ENCODE peak calls at places on chromosomes 4 and X, in eight cellular contexts. One of them, this sample, is unnamed.

GRCh38 chrX:39052751-39053150 is 251.5 kb downstream of the MID1IP1 start:
- DNase-seq in activated CD8-positive, alpha-beta T cell treated with anti-CD3 and anti-CD28 coated beads for 36 hours: no peak
- DNase-seq in left lung: no peak
- DNase-seq in GM20000: no peak
- DNase-seq in fibroblast of lung: no peak
- DNase-seq in endodermal cell: no peak
- DNase-seq in kidney epithelial cell: no peak
- DNase-seq in AG10803: no peak
- DNase-seq in this sample: no peak

GRCh38 chr4:143389543-143390195 is 53.0 kb downstream of the GAB1 start:
- DNase-seq in activated CD8-positive, alpha-beta T cell treated with anti-CD3 and anti-CD28 coated beads for 36 hours: no peak
- DNase-seq in left lung: no peak
- DNase-seq in endodermal cell: no peak
- DNase-seq in kidney epithelial cell: no peak
- DNase-seq in GM20000: no peak
- DNase-seq in AG10803: peak; percentile 65
- DNase-seq in fibroblast of lung: peak; percentile 57
- DNase-seq in this sample: peak; percentile 53

GRCh38 chr4:102299708-102300107 is 45.6 kb downstream of the SLC39A8 start:
- DNase-seq in endodermal cell: peak; percentile 85
- DNase-seq in kidney epithelial cell: peak; percentile 9
- DNase-seq in activated CD8-positive, alpha-beta T cell treated with anti-CD3 and anti-CD28 coated beads for 36 hours: peak; percentile 42
- DNase-seq in AG10803: peak; percentile 61
- DNase-seq in fibroblast of lung: peak; percentile 64
- DNase-seq in left lung: peak; percentile 57
- DNase-seq in GM20000: peak; percentile 48
- DNase-seq in this sample: peak; percentile 20

GRCh38 chr4:56990109-56990508 is 11.4 kb downstream of the POLR2B start:
- DNase-seq in left lung: no peak
- DNase-seq in endodermal cell: no peak
- DNase-seq in GM20000: no peak
- DNase-seq in kidney epithelial cell: no peak
- DNase-seq in activated CD8-positive, alpha-beta T cell treated with anti-CD3 and anti-CD28 coated beads for 36 hours: no peak
- DNase-seq in fibroblast of lung: peak; percentile 68
- DNase-seq in AG10803: peak; percentile 14
- DNase-seq in this sample: no peak

GRCh38 chrX:96987228-96987627 is 103.5 kb downstream of the RPA4 start:
- DNase-seq in GM20000: no peak
- DNase-seq in endodermal cell: no peak
- DNase-seq in fibroblast of lung: peak; percentile 35
- DNase-seq in left lung: no peak
- DNase-seq in kidney epithelial cell: no peak
- DNase-seq in AG10803: peak; percentile 1
- DNase-seq in activated CD8-positive, alpha-beta T cell treated with anti-CD3 and anti-CD28 coated beads for 36 hours: no peak
- DNase-seq in this sample: peak; percentile 34

GRCh38 chr4:148539387-148539786 is 97.2 kb upstream of the NR3C2 start:
- DNase-seq in left lung: no peak
- DNase-seq in activated CD8-positive, alpha-beta T cell treated with anti-CD3 and anti-CD28 coated beads for 36 hours: no peak
- DNase-seq in endodermal cell: peak; percentile 61
- DNase-seq in kidney epithelial cell: no peak
- DNase-seq in fibroblast of lung: no peak
- DNase-seq in GM20000: no peak
- DNase-seq in AG10803: no peak
- DNase-seq in this sample: no peak

GRCh38 chr4:105369988-105370387 is 103.9 kb downstream of the PPA2 start:
- DNase-seq in AG10803: peak; percentile 9
- DNase-seq in GM20000: no peak
- DNase-seq in endodermal cell: no peak
- DNase-seq in kidney epithelial cell: no peak
- DNase-seq in activated CD8-positive, alpha-beta T cell treated with anti-CD3 and anti-CD28 coated beads for 36 hours: no peak
- DNase-seq in fibroblast of lung: peak; percentile 25
- DNase-seq in left lung: no peak
- DNase-seq in this sample: no peak

GRCh38 chr4:145736241-145736831 is 56.4 kb downstream of the C4orf51 start:
- DNase-seq in kidney epithelial cell: no peak
- DNase-seq in fibroblast of lung: peak; percentile 65
- DNase-seq in GM20000: no peak
- DNase-seq in left lung: peak; percentile 73
- DNase-seq in activated CD8-positive, alpha-beta T cell treated with anti-CD3 and anti-CD28 coated beads for 36 hours: no peak
- DNase-seq in endodermal cell: peak; percentile 72
- DNase-seq in AG10803: peak; percentile 76
- DNase-seq in this sample: no peak

GRCh38 chr4:123599920-123600394 is 203.4 kb downstream of the SPRY1 start:
- DNase-seq in fibroblast of lung: peak; percentile 62
- DNase-seq in activated CD8-positive, alpha-beta T cell treated with anti-CD3 and anti-CD28 coated beads for 36 hours: peak; percentile 82
- DNase-seq in kidney epithelial cell: no peak
- DNase-seq in AG10803: peak; percentile 67
- DNase-seq in GM20000: peak; percentile 63
- DNase-seq in endodermal cell: peak; percentile 82
- DNase-seq in left lung: peak; percentile 82
- DNase-seq in this sample: no peak

GRCh38 chr4:26441110-26441509 is 49.2 kb downstream of the CCKAR start:
- DNase-seq in fibroblast of lung: peak; percentile 64
- DNase-seq in AG10803: peak; percentile 59
- DNase-seq in activated CD8-positive, alpha-beta T cell treated with anti-CD3 and anti-CD28 coated beads for 36 hours: no peak
- DNase-seq in endodermal cell: no peak
- DNase-seq in GM20000: no peak
- DNase-seq in left lung: no peak
- DNase-seq in kidney epithelial cell: peak; percentile 5
- DNase-seq in this sample: no peak

GRCh38 chrX:40392599-40392998 is 188.2 kb upstream of the ATP6AP2 start:
- DNase-seq in activated CD8-positive, alpha-beta T cell treated with anti-CD3 and anti-CD28 coated beads for 36 hours: no peak
- DNase-seq in kidney epithelial cell: no peak
- DNase-seq in GM20000: no peak
- DNase-seq in endodermal cell: peak; percentile 63
- DNase-seq in AG10803: no peak
- DNase-seq in fibroblast of lung: no peak
- DNase-seq in left lung: no peak
- DNase-seq in this sample: no peak

GRCh38 chrX:70970482-70970999 is 39.6 kb upstream of the SLC7A3 start:
- DNase-seq in kidney epithelial cell: no peak
- DNase-seq in GM20000: peak; percentile 12
- DNase-seq in AG10803: peak; percentile 12
- DNase-seq in left lung: no peak
- DNase-seq in activated CD8-positive, alpha-beta T cell treated with anti-CD3 and anti-CD28 coated beads for 36 hours: no peak
- DNase-seq in endodermal cell: no peak
- DNase-seq in fibroblast of lung: peak; percentile 4
- DNase-seq in this sample: peak; percentile 5

GRCh38 chrX:150863191-150863590 is 35.3 kb downstream of the CD99L2 start:
- DNase-seq in activated CD8-positive, alpha-beta T cell treated with anti-CD3 and anti-CD28 coated beads for 36 hours: no peak
- DNase-seq in GM20000: no peak
- DNase-seq in AG10803: no peak
- DNase-seq in fibroblast of lung: no peak
- DNase-seq in endodermal cell: no peak
- DNase-seq in kidney epithelial cell: no peak
- DNase-seq in left lung: no peak
- DNase-seq in this sample: no peak

GRCh38 chr4:143360838-143361237 is 24.2 kb downstream of the GAB1 start:
- DNase-seq in GM20000: no peak
- DNase-seq in activated CD8-positive, alpha-beta T cell treated with anti-CD3 and anti-CD28 coated beads for 36 hours: no peak
- DNase-seq in AG10803: peak; percentile 69
- DNase-seq in left lung: no peak
- DNase-seq in fibroblast of lung: peak; percentile 70
- DNase-seq in kidney epithelial cell: no peak
- DNase-seq in endodermal cell: no peak
- DNase-seq in this sample: no peak

GRCh38 chr4:76977731-76978350 is 28.3 kb downstream of the SEPTIN11 start:
- DNase-seq in left lung: no peak
- DNase-seq in activated CD8-positive, alpha-beta T cell treated with anti-CD3 and anti-CD28 coated beads for 36 hours: no peak
- DNase-seq in GM20000: no peak
- DNase-seq in fibroblast of lung: peak; percentile 91
- DNase-seq in endodermal cell: no peak
- DNase-seq in AG10803: peak; percentile 85
- DNase-seq in kidney epithelial cell: no peak
- DNase-seq in this sample: peak; percentile 75

GRCh38 chr4:62899607-62900364 is 1509.5 kb downstream of the TECRL start:
- DNase-seq in activated CD8-positive, alpha-beta T cell treated with anti-CD3 and anti-CD28 coated beads for 36 hours: no peak
- DNase-seq in AG10803: no peak
- DNase-seq in left lung: no peak
- DNase-seq in GM20000: no peak
- DNase-seq in kidney epithelial cell: no peak
- DNase-seq in endodermal cell: no peak
- DNase-seq in fibroblast of lung: peak; percentile 45
- DNase-seq in this sample: no peak
- TF ChIP-seq CTCF in activated CD8-positive, alpha-beta T cell treated with anti-CD3 and anti-CD28 coated beads for 36 hours: no peak
- TF ChIP-seq CTCF in AG10803: no peak
- TF ChIP-seq CTCF in left lung: no peak
- TF ChIP-seq CTCF in GM20000: no peak
- TF ChIP-seq CTCF in kidney epithelial cell: no peak
- TF ChIP-seq CTCF in endodermal cell: no peak
- TF ChIP-seq CTCF in fibroblast of lung: no peak
- TF ChIP-seq CTCF in this sample: no peak

DNA sequence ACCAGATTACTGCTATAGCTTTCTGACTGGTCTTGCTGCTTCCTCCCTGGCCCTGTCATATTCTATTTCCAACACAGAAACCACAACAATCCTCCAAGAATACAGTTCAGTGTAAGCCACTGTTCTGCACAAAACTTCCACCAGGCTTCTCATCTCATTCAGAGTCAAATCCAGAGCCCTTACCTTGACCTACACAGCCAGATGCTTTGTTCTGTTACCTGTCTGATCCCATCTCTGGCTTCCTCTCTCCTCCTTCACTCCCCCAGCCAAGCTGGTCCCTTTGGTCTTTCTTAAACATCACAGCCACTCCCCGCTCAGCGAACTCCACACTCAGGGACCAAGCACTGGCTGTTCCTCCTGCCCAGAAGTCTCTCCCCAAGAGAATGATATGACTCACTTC is 84.8 kb upstream of the BMP2K start:
- DNase-seq in left lung: no peak
- DNase-seq in fibroblast of lung: no peak
- DNase-seq in activated CD8-positive, alpha-beta T cell treated with anti-CD3 and anti-CD28 coated beads for 36 hours: no peak
- DNase-seq in kidney epithelial cell: no peak
- DNase-seq in endodermal cell: no peak
- DNase-seq in GM20000: no peak
- DNase-seq in AG10803: peak; percentile 27
- DNase-seq in this sample: no peak
- TF ChIP-seq CTCF in left lung: no peak
- TF ChIP-seq CTCF in fibroblast of lung: no peak
- TF ChIP-seq CTCF in activated CD8-positive, alpha-beta T cell treated with anti-CD3 and anti-CD28 coated beads for 36 hours: no peak
- TF ChIP-seq CTCF in kidney epithelial cell: no peak
- TF ChIP-seq CTCF in endodermal cell: no peak
- TF ChIP-seq CTCF in GM20000: no peak
- TF ChIP-seq CTCF in AG10803: peak; percentile 31
- TF ChIP-seq CTCF in this sample: no peak

DNA sequence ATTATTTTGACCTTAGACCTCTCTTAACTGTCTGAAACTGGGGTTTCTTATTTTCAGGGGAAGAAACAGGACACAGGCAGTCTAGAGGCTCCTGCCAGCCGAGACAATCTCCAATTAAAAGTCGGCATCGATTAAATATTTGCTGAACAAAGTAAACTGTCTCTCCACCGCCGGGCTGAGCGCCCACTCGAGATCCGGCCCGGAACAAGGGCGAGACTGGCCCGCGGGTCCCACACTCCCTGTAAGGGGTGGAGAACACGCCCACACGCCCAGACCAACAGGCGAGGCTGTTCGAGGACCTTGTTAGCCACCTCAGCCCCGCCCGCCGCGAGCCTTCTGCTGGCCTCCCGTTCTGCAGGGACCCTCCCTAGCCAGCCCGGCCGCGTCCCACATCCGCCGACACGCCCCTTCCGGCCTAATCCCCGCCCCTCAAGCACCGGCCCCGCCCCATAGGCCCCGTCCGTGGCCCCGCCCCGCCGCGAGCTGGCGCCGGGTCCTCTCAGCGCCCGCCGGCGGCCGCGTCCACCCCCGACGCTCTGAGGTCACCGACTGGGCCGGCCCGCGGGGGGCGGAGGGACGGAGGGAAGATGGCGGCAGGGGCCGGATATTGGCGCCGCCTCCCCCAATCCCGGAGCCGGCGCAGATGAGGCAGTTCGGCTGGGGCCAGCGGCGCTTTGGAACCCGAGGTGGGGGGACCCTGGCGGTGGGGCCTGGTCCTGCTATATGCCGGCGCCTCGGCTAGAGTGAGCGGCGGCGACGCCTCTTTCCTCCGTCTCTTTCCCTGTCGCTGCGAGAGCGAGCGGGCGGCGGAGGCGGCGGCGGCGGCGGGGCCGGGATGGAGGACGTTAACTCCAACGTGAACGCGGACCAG is at the start of gene SLAIN2:
- DNase-seq in kidney epithelial cell: peak; percentile 89
- DNase-seq in endodermal cell: peak; percentile 100
- DNase-seq in AG10803: peak; percentile 98
- DNase-seq in GM20000: peak; percentile 99
- DNase-seq in fibroblast of lung: peak; percentile 98
- DNase-seq in activated CD8-positive, alpha-beta T cell treated with anti-CD3 and anti-CD28 coated beads for 36 hours: peak; percentile 98
- DNase-seq in left lung: peak; percentile 100
- DNase-seq in this sample: peak; percentile 97
- TF ChIP-seq CTCF in kidney epithelial cell: peak; percentile 39
- TF ChIP-seq CTCF in endodermal cell: peak; percentile 73
- TF ChIP-seq CTCF in AG10803: peak; percentile 35
- TF ChIP-seq CTCF in GM20000: no peak
- TF ChIP-seq CTCF in fibroblast of lung: peak; percentile 23
- TF ChIP-seq CTCF in activated CD8-positive, alpha-beta T cell treated with anti-CD3 and anti-CD28 coated beads for 36 hours: no peak
- TF ChIP-seq CTCF in left lung: peak; percentile 25
- TF ChIP-seq CTCF in this sample: peak; percentile 72

GRCh38 chr4:88527787-88528186 is 4.2 kb upstream of the PYURF start:
- DNase-seq in GM20000: peak; percentile 21
- DNase-seq in endodermal cell: no peak
- DNase-seq in kidney epithelial cell: no peak
- DNase-seq in left lung: no peak
- DNase-seq in activated CD8-positive, alpha-beta T cell treated with anti-CD3 and anti-CD28 coated beads for 36 hours: no peak
- DNase-seq in AG10803: no peak
- DNase-seq in fibroblast of lung: no peak
- DNase-seq in this sample: no peak
- TF ChIP-seq CTCF in GM20000: no peak
- TF ChIP-seq CTCF in endodermal cell: no peak
- TF ChIP-seq CTCF in kidney epithelial cell: no peak
- TF ChIP-seq CTCF in left lung: no peak
- TF ChIP-seq CTCF in activated CD8-positive, alpha-beta T cell treated with anti-CD3 and anti-CD28 coated beads for 36 hours: no peak
- TF ChIP-seq CTCF in AG10803: no peak
- TF ChIP-seq CTCF in fibroblast of lung: no peak
- TF ChIP-seq CTCF in this sample: no peak

GRCh38 chrX:7927259-7928167 is at the start of gene PNPLA4:
- DNase-seq in GM20000: peak; percentile 76
- DNase-seq in left lung: peak; percentile 93
- DNase-seq in kidney epithelial cell: peak; percentile 39
- DNase-seq in AG10803: peak; percentile 58
- DNase-seq in fibroblast of lung: peak; percentile 76
- DNase-seq in activated CD8-positive, alpha-beta T cell treated with anti-CD3 and anti-CD28 coated beads for 36 hours: peak; percentile 85
- DNase-seq in endodermal cell: peak; percentile 92
- DNase-seq in this sample: peak; percentile 42
- TF ChIP-seq CTCF in GM20000: no peak
- TF ChIP-seq CTCF in left lung: no peak
- TF ChIP-seq CTCF in kidney epithelial cell: no peak
- TF ChIP-seq CTCF in AG10803: peak; percentile 39
- TF ChIP-seq CTCF in fibroblast of lung: peak; percentile 5
- TF ChIP-seq CTCF in activated CD8-positive, alpha-beta T cell treated with anti-CD3 and anti-CD28 coated beads for 36 hours: no peak
- TF ChIP-seq CTCF in endodermal cell: peak; percentile 48
- TF ChIP-seq CTCF in this sample: no peak

DNA sequence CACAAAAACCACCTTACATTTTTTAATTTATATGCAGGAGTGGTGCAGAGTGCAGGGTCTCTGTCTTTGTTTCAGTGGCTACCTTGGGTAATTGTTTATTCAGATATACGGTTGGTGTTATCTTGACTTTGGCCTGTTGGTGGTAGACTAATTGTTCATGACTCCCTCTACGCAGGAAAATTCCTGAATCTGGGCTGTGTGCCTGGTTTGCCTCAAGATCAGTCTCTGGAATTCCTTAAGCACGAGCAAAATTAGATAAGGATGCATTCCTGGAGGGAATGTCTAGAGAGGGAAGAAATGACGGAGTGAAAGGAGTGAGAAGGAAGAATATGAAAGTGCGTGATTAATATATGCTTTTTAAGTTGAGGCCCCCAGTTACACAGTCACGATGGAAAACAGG is 576.9 kb upstream of the PCDH10 start:
- DNase-seq in fibroblast of lung: peak; percentile 96
- DNase-seq in AG10803: no peak
- DNase-seq in kidney epithelial cell: no peak
- DNase-seq in endodermal cell: no peak
- DNase-seq in left lung: no peak
- DNase-seq in GM20000: no peak
- DNase-seq in activated CD8-positive, alpha-beta T cell treated with anti-CD3 and anti-CD28 coated beads for 36 hours: no peak
- DNase-seq in this sample: peak; percentile 30
- TF ChIP-seq CTCF in fibroblast of lung: no peak
- TF ChIP-seq CTCF in AG10803: no peak
- TF ChIP-seq CTCF in kidney epithelial cell: no peak
- TF ChIP-seq CTCF in endodermal cell: no peak
- TF ChIP-seq CTCF in left lung: no peak
- TF ChIP-seq CTCF in GM20000: no peak
- TF ChIP-seq CTCF in activated CD8-positive, alpha-beta T cell treated with anti-CD3 and anti-CD28 coated beads for 36 hours: no peak
- TF ChIP-seq CTCF in this sample: no peak

This sample was measured in HFFc6.